ENCODE peak calls at places on chromosomes 12 and 14, in eight cellular contexts. U is heart left ventricle; R is neural progenitor cell; D is heart right ventricle; B is left lung; Z is adipocyte; X is naive thymus-derived CD4-positive, alpha-beta T cell; Y is cardiac muscle cell. A is an unnamed sample. For H3K9me3, the result is how much of the 10 kb centered on the place peaks cover.

GRCh38 chr14:101001311-101002069 is 98.0 kb upstream of the RTL1 start:
- DNase-seq in Z (peak), B (no peak), D (no peak), U (no peak), Y (no peak), R (no peak), X (no peak), A (peak)

GRCh38 chr14:94542111-94542810 is 19.0 kb upstream of the SERPINA4 start:
- DNase-seq in R (no peak), Z (peak), B (no peak), X (no peak), Y (no peak), D (no peak), U (no peak), A (no peak)

GRCh38 chr14:33317675-33318074 is 379.0 kb downstream of the NPAS3 start:
- DNase-seq in Z (no peak), U (no peak), X (no peak), R (no peak), Y (no peak), B (no peak), D (no peak), A (no peak)

GRCh38 chr12:83075471-83075870 is 388.8 kb downstream of the TMTC2 start:
- DNase-seq in R (no peak), U (no peak), Z (no peak), Y (no peak), B (no peak), X (no peak), D (no peak), A (no peak)

GRCh38 chr14:85296466-85297210 is 233.3 kb upstream of the FLRT2 start:
- DNase-seq in B (no peak), Z (peak), U (no peak), Y (peak), D (no peak), R (no peak), X (no peak), A (no peak)

GRCh38 chr12:116346222-116346621 is 68.7 kb upstream of the MED13L start:
- DNase-seq in X (no peak), Y (peak), D (no peak), Z (peak), U (no peak), B (no peak), R (peak), A (no peak)

GRCh38 chr14:104404922-104405321 is 174.6 kb upstream of the C14orf180 start:
- DNase-seq in U (no peak), Z (no peak), R (no peak), B (no peak), Y (no peak), X (no peak), D (no peak), A (no peak)

GRCh38 chr12:111068281-111068680 is 147.9 kb upstream of the MYL2 start:
- DNase-seq in D (no peak), Z (no peak), X (peak), Y (peak), U (no peak), R (peak), B (no peak), A (no peak)

GRCh38 chr12:65463082-65463481 is 184.6 kb downstream of the MSRB3 start:
- DNase-seq in U (no peak), B (no peak), Z (no peak), D (no peak), X (no peak), Y (no peak), R (no peak), A (no peak)

GRCh38 chr12:51482808-51483532 is 58.3 kb downstream of the SLC4A8 start:
- DNase-seq in Y (no peak), B (no peak), R (no peak), D (no peak), Z (peak), U (no peak), X (peak), A (no peak)

GRCh38 chr12:50224026-50224692 is 57.0 kb upstream of the CERS5 start:
- DNase-seq in Z (peak), D (no peak), U (no peak), Y (no peak), R (peak), X (no peak), B (no peak), A (no peak)

GRCh38 chr12:132292328-132293319 is 36.8 kb downstream of the GALNT9 start:
- DNase-seq in B (peak), U (no peak), Y (no peak), Z (no peak), D (peak), R (no peak), X (no peak), A (no peak)
- H3K9me3 ChIP-seq in B (under half), U (under half), Y (under half), Z (under half), D (under half), R (under half), X (under half), A (under half)

DNA sequence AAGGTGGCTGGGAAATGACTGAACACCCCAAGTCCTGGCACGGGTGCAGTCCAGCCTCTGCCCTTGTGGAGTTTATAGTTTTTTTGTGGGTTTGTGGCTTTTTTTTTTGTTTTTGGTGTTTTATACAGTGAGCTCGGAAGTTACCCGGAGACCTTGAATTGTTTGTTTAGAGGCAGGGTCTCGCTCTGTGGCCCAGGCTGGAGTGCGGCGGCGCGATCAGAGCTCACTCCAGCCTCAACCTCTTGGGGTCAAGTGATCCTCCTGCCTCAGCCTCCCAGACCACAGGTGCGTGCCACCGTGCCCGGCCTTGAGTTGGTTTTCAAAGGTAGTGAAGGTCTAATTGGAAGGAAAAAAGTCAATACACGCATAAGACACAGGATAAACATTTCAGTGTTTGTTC is 879 bp upstream of the ANHX start:
- DNase-seq in Y (no peak), B (no peak), X (no peak), D (no peak), U (no peak), Z (no peak), R (no peak), A (no peak)
- H3K9me3 ChIP-seq in Y (under half), B (half or more), X (under half), D (under half), U (under half), Z (under half), R (under half), A (under half)

GRCh38 chr12:34600592-34601462 is 578.5 kb downstream of the ALG10 start:
- DNase-seq in R (no peak), Y (no peak), Z (no peak), U (no peak), X (no peak), D (no peak), B (peak), A (no peak)
- H3K9me3 ChIP-seq in R (under half), Y (under half), Z (under half), U (under half), X (half or more), D (under half), B (half or more), A (half or more)

GRCh38 chr14:28356819-28357218 is 409.8 kb upstream of the FOXG1 start:
- DNase-seq in D (no peak), U (no peak), Y (no peak), X (no peak), B (no peak), Z (no peak), R (no peak), A (no peak)

GRCh38 chr14:28365510-28365909 is 401.1 kb upstream of the FOXG1 start:
- DNase-seq in B (peak), X (no peak), R (no peak), Y (no peak), D (no peak), U (no peak), Z (no peak), A (no peak)

DNA sequence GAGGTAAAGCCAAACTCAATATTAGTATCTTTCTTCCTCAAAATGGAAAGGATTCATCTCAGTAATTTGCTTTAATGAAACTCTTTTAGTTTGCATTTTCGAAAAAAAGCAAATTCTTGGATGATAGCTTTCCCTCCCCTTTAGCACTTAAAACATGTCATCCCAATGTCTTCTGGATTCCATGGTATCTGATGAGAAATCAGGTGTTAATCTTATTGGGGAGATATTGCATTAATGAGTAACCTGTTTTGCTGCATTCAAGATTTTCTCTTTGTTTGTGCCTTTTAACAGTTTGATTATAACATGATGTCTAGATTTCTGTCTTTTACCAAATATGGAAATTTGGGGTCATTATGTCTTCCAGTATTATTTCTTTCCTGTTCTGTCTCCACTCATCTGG is 405.1 kb upstream of the FOXG1 start:
- DNase-seq in R (no peak), Y (no peak), D (no peak), X (no peak), U (no peak), Z (no peak), B (no peak), A (no peak)
- H3K9me3 ChIP-seq in R (under half), Y (under half), D (under half), X (under half), U (under half), Z (under half), B (under half), A (under half)

GRCh38 chr12:18340186-18340585 is 78.9 kb downstream of the PIK3C2G start:
- DNase-seq in B (no peak), Z (no peak), R (no peak), U (no peak), D (no peak), X (no peak), Y (no peak), A (no peak)

GRCh38 chr12:18340796-18341195 is 79.5 kb downstream of the PIK3C2G start:
- DNase-seq in D (no peak), X (no peak), B (no peak), Z (no peak), Y (no peak), U (no peak), R (no peak), A (no peak)

GRCh38 chr12:18345021-18345735 is 83.9 kb downstream of the PIK3C2G start:
- DNase-seq in X (no peak), R (no peak), Z (no peak), U (no peak), D (no peak), B (no peak), Y (no peak), A (no peak)

GRCh38 chr12:18343708-18344107 is 82.4 kb downstream of the PIK3C2G start:
- DNase-seq in X (no peak), B (no peak), R (no peak), Y (no peak), U (no peak), D (no peak), Z (no peak), A (no peak)

DNA sequence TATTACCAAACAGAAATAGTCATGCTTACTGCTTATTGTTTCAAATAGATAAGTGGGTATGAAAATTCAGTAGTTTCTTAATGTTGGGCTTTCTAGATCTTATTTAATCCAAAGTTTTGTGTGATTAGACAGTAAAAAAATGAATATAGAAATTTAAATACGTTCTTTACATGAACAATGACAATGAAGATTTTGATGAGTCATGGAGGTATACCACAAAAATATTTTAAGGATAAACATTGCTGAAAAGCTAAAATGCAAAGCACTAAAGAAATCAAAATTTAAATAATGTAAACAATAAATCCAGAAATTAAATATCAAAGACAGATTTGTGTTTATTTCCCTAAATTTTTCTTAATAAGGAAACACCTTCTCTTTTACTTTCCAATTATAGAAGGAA is 78.3 kb downstream of the PIK3C2G start:
- DNase-seq in B (no peak), X (no peak), R (no peak), U (no peak), D (no peak), Y (no peak), Z (no peak), A (no peak)
- H3K9me3 ChIP-seq in B (under half), X (under half), R (under half), U (under half), D (under half), Y (under half), Z (under half), A (under half)

GRCh38 chr12:52874573-52875435 is 26.0 kb upstream of the KRT78 start:
- DNase-seq in U (no peak), R (no peak), X (no peak), D (no peak), Y (no peak), B (no peak), Z (peak), A (no peak)

GRCh38 chr12:52873513-52873831 is 24.7 kb upstream of the KRT78 start:
- DNase-seq in R (no peak), U (no peak), Y (no peak), Z (no peak), B (no peak), D (no peak), X (no peak), A (no peak)

GRCh38 chr12:52872644-52873384 is 24.0 kb upstream of the KRT78 start:
- DNase-seq in Z (no peak), U (no peak), D (no peak), Y (no peak), R (no peak), X (no peak), B (no peak), A (no peak)

GRCh38 chr12:52876371-52876770 is 27.6 kb upstream of the KRT78 start:
- DNase-seq in B (peak), R (no peak), Y (no peak), U (no peak), Z (no peak), X (no peak), D (peak), A (peak)

GRCh38 chr12:52873832-52874572 is 25.2 kb upstream of the KRT78 start:
- DNase-seq in B (peak), U (peak), X (peak), R (peak), Y (peak), Z (peak), D (peak), A (peak)
- H3K9me3 ChIP-seq in B (under half), U (under half), X (under half), R (under half), Y (under half), Z (under half), D (under half), A (under half)

GRCh38 chr12:132949936-132950837 is 5.9 kb downstream of the ZNF605 start:
- DNase-seq in U (no peak), B (no peak), D (no peak), Y (no peak), Z (no peak), R (no peak), X (no peak), A (no peak)
- H3K9me3 ChIP-seq in U (under half), B (half or more), D (under half), Y (under half), Z (half or more), R (under half), X (half or more), A (half or more)

GRCh38 chr12:55624056-55624455 is 12.6 kb upstream of the OR10P1 start:
- DNase-seq in B (no peak), R (no peak), D (no peak), U (no peak), Y (no peak), Z (no peak), X (no peak), A (no peak)

GRCh38 chr12:55629058-55629841 is 7.4 kb upstream of the OR10P1 start:
- DNase-seq in R (no peak), X (no peak), Z (no peak), B (no peak), Y (no peak), D (no peak), U (no peak), A (no peak)

GRCh38 chr12:55631743-55632142 is 4.9 kb upstream of the OR10P1 start:
- DNase-seq in U (no peak), X (no peak), D (no peak), R (no peak), Y (no peak), Z (no peak), B (no peak), A (no peak)

GRCh38 chr12:55631056-55631455 is 5.6 kb upstream of the OR10P1 start:
- DNase-seq in Y (no peak), D (no peak), U (no peak), B (no peak), Z (no peak), R (no peak), X (no peak), A (no peak)

GRCh38 chr12:55626154-55626553 is 10.5 kb upstream of the OR10P1 start:
- DNase-seq in Z (no peak), X (no peak), R (no peak), Y (no peak), B (no peak), U (peak), D (no peak), A (no peak)
- H3K9me3 ChIP-seq in Z (under half), X (under half), R (under half), Y (under half), B (under half), U (under half), D (under half), A (under half)

GRCh38 chr12:131123817-131124216 is 170.1 kb downstream of the ADGRD1 start:
- DNase-seq in U (no peak), Y (no peak), Z (no peak), X (no peak), R (no peak), D (no peak), B (no peak), A (no peak)
- H3K9me3 ChIP-seq in U (under half), Y (under half), Z (under half), X (under half), R (under half), D (under half), B (under half), A (under half)